ENCODE peak calls at places on chromosome 21, in seven cellular contexts. P is NCI-H2107; Q is choroid plexus epithelial cell; O is nephron progenitor cell; R is activated CD4-positive, alpha-beta T cell treated with anti-CD3 and anti-CD28 coated beads for 24 hours; E is mammary epithelial cell; J is erythroblast. Z is an unnamed sample.

GRCh38 chr21:14522689-14523088 is 23.4 kb downstream of the SAMSN1 start:
- DNase-seq in P (no peak), Q (no peak), O (no peak), R (no peak), E (no peak), J (no peak), Z (no peak)

GRCh38 chr21:42781150-42781980 is 98.0 kb downstream of the WDR4 start:
- DNase-seq in P (peak), Q (no peak), O (peak), R (no peak), E (peak), J (no peak), Z (no peak)

GRCh38 chr21:24424786-24425185 is 1182.5 kb downstream of the MRPL39 start:
- DNase-seq in P (no peak), Q (no peak), O (no peak), R (no peak), E (no peak), J (no peak), Z (no peak)

GRCh38 chr21:17580319-17580718 is 32.4 kb downstream of the BTG3 start:
- DNase-seq in P (no peak), Q (no peak), O (no peak), R (no peak), E (no peak), J (no peak), Z (no peak)

GRCh38 chr21:46096997-46097825 is 701 bp upstream of the COL6A2 start:
- DNase-seq in P (no peak), Q (no peak), O (no peak), R (no peak), E (no peak), J (no peak), Z (no peak)

GRCh38 chr21:35995522-35996088 is 64.7 kb downstream of the SETD4 start:
- DNase-seq in P (peak), Q (no peak), O (no peak), R (no peak), E (peak), J (no peak), Z (no peak)

GRCh38 chr21:42437786-42438185 is 34.1 kb downstream of the UBASH3A start:
- DNase-seq in P (no peak), Q (peak), O (peak), R (no peak), E (no peak), J (no peak), Z (no peak)

GRCh38 chr21:28436286-28436932 is 556.3 kb downstream of the LTN1 start:
- DNase-seq in P (no peak), Q (no peak), O (no peak), R (no peak), E (peak), J (no peak), Z (no peak)

GRCh38 chr21:33121715-33122475 is 52.0 kb downstream of the OLIG1 start:
- DNase-seq in P (no peak), Q (peak), O (no peak), R (no peak), E (peak), J (peak), Z (no peak)

GRCh38 chr21:35643176-35643575 is 417.1 kb downstream of the SETD4 start:
- DNase-seq in P (no peak), Q (peak), O (no peak), R (no peak), E (peak), J (no peak), Z (no peak)